ENCODE peak calls at places on chromosome 20, in ten cellular contexts. N is choroid plexus epithelial cell, S is smooth muscle cell of the brain vasculature, A is left lung, B is cerebellar cortex, R is HTR-8/SVneo, Y is GM03348, V is astrocyte of the spinal cord, H is pancreas, F is NCI-H460. G is an unnamed sample.

GRCh38 chr20:45911486-45912343 is at the start of gene PLTP:
- DNase-seq in F (peak), B (peak), H (peak), N (peak), V (peak), S (no peak), A (peak), R (no peak), Y (peak), G (peak)

GRCh38 chr20:56501116-56501515 is 23.4 kb upstream of the FAM209A start:
- DNase-seq in S (no peak), R (no peak), V (no peak), F (no peak), Y (no peak), N (no peak), H (no peak), A (no peak), B (no peak), G (no peak)

GRCh38 chr20:1345030-1345755 is 16.3 kb upstream of the SDCBP2 start:
- DNase-seq in A (no peak), R (no peak), H (no peak), N (no peak), S (no peak), V (no peak), B (no peak), Y (no peak), F (no peak), G (no peak)

GRCh38 chr20:50379049-50379990 is 130.9 kb upstream of the PTPN1 start:
- DNase-seq in F (peak), S (no peak), B (peak), R (peak), Y (peak), N (peak), A (peak), V (no peak), H (peak), G (peak)

GRCh38 chr20:31923388-31924271 is 28.2 kb downstream of the PDRG1 start:
- DNase-seq in A (no peak), H (no peak), R (peak), N (no peak), V (no peak), B (no peak), Y (no peak), S (no peak), F (no peak), G (no peak)

GRCh38 chr20:17327185-17327780 is 100.4 kb downstream of the PCSK2 start:
- DNase-seq in A (no peak), Y (no peak), N (no peak), S (no peak), V (no peak), R (no peak), F (no peak), H (no peak), B (peak), G (no peak)

GRCh38 chr20:40956503-40956902 is 72.1 kb upstream of the TOP1 start:
- DNase-seq in A (no peak), H (no peak), Y (no peak), B (no peak), S (no peak), N (no peak), V (no peak), R (no peak), F (no peak), G (no peak)

GRCh38 chr20:64240243-64241015 is 15.1 kb upstream of the PCMTD2 start:
- DNase-seq in Y (no peak), S (no peak), F (no peak), B (no peak), R (no peak), N (no peak), A (no peak), H (no peak), V (no peak), G (no peak)

GRCh38 chr20:13741879-13742278 is 42.8 kb downstream of the ESF1 start:
- DNase-seq in H (no peak), Y (no peak), B (no peak), F (no peak), R (no peak), N (no peak), S (no peak), A (no peak), V (no peak), G (no peak)

GRCh38 chr20:60598528-60598927 is 640.3 kb downstream of the CDH26 start:
- DNase-seq in V (no peak), N (no peak), S (no peak), B (no peak), H (no peak), A (no peak), R (no peak), Y (no peak), F (no peak), G (no peak)

GRCh38 chr20:62737971-62738881 is 29.6 kb downstream of the NTSR1 start:
- DNase-seq in V (no peak), R (no peak), N (no peak), B (no peak), S (no peak), H (no peak), Y (no peak), A (peak), F (no peak), G (no peak)

GRCh38 chr20:10530883-10531282 is 95.8 kb downstream of the SLX4IP start:
- DNase-seq in V (no peak), B (no peak), A (no peak), R (no peak), Y (no peak), N (no peak), F (no peak), H (no peak), S (no peak), G (no peak)

GRCh38 chr20:42959996-42960395 is 229.7 kb downstream of the PTPRT start:
- DNase-seq in F (no peak), R (no peak), N (no peak), B (no peak), A (no peak), V (no peak), Y (no peak), H (no peak), S (no peak), G (no peak)

GRCh38 chr20:10741060-10741459 is 67.3 kb upstream of the JAG1 start:
- DNase-seq in Y (no peak), S (no peak), H (no peak), R (no peak), N (peak), B (no peak), F (no peak), V (no peak), A (no peak), G (peak)

GRCh38 chr20:59324441-59324840 is 24.0 kb downstream of the EDN3 start:
- DNase-seq in B (no peak), F (no peak), A (no peak), H (no peak), R (no peak), Y (no peak), N (no peak), S (no peak), V (no peak), G (no peak)

GRCh38 chr20:60913298-60913697 is 338.8 kb upstream of the CDH4 start:
- DNase-seq in F (no peak), B (no peak), V (no peak), H (no peak), R (no peak), S (no peak), A (no peak), N (no peak), Y (no peak), G (no peak)

GRCh38 chr20:5008743-5009142 is 7.4 kb upstream of the SLC23A2 start:
- DNase-seq in S (no peak), V (no peak), Y (no peak), H (no peak), A (peak), F (no peak), B (no peak), N (no peak), R (no peak), G (peak)

GRCh38 chr20:3102575-3103368 is 18.2 kb upstream of the AVP start:
- DNase-seq in H (no peak), F (no peak), B (no peak), N (no peak), S (no peak), V (no peak), Y (no peak), R (no peak), A (no peak), G (no peak)

GRCh38 chr20:38870733-38871559 is 55.3 kb upstream of the FAM83D start:
- DNase-seq in F (no peak), S (no peak), R (no peak), A (peak), N (no peak), H (no peak), B (no peak), Y (peak), V (no peak), G (peak)

GRCh38 chr20:1912056-1912455 is 16.8 kb downstream of the SIRPA start:
- DNase-seq in S (no peak), N (no peak), H (no peak), R (no peak), F (no peak), A (no peak), Y (no peak), B (peak), V (no peak), G (no peak)

GRCh38 chr20:20012517-20012916 is 4.6 kb upstream of the NAA20 start:
- DNase-seq in Y (no peak), H (no peak), V (no peak), S (no peak), N (no peak), F (no peak), B (no peak), R (no peak), A (no peak), G (no peak)

GRCh38 chr20:63346131-63347080 is 14.7 kb downstream of the CHRNA4 start:
- DNase-seq in V (no peak), Y (no peak), A (no peak), S (no peak), R (no peak), H (no peak), N (no peak), B (no peak), F (no peak), G (no peak)

GRCh38 chr20:60857708-60858107 is 394.4 kb upstream of the CDH4 start:
- DNase-seq in N (peak), R (no peak), F (no peak), V (peak), A (no peak), B (no peak), Y (peak), S (no peak), H (no peak), G (peak)

GRCh38 chr20:17345321-17345720 is 118.5 kb downstream of the PCSK2 start:
- DNase-seq in H (no peak), B (no peak), Y (no peak), A (no peak), F (peak), R (no peak), S (no peak), V (no peak), N (no peak), G (no peak)

GRCh38 chr20:63810730-63811490 is 20.2 kb downstream of the ZBTB46 start:
- DNase-seq in A (no peak), N (peak), V (no peak), F (no peak), B (peak), S (no peak), R (no peak), Y (peak), H (no peak), G (no peak)

GRCh38 chr20:5085380-5085779 is 34.4 kb downstream of the PCNA start:
- DNase-seq in B (no peak), S (no peak), H (no peak), N (no peak), Y (no peak), A (peak), F (no peak), V (no peak), R (no peak), G (no peak)

GRCh38 chr20:47989957-47990356 is 204.7 kb upstream of the SULF2 start:
- DNase-seq in S (no peak), R (no peak), N (no peak), Y (no peak), A (no peak), V (no peak), B (no peak), F (no peak), H (no peak), G (no peak)

GRCh38 chr20:45463113-45463512 is 6.4 kb upstream of the WFDC2 start:
- DNase-seq in S (no peak), B (no peak), F (no peak), Y (no peak), N (no peak), V (no peak), R (no peak), H (no peak), A (no peak), G (no peak)

GRCh38 chr20:22684072-22684762 is 99.8 kb upstream of the FOXA2 start:
- DNase-seq in B (peak), R (peak), Y (peak), V (peak), N (peak), S (peak), H (peak), F (peak), A (no peak), G (peak)

GRCh38 chr20:6715350-6716063 is 52.0 kb upstream of the BMP2 start:
- DNase-seq in B (no peak), V (no peak), A (no peak), H (no peak), F (no peak), N (no peak), S (no peak), R (no peak), Y (no peak), G (no peak)

GRCh38 chr20:25459916-25460590 is 52.6 kb downstream of the GINS1 start:
- DNase-seq in F (no peak), S (no peak), B (no peak), N (no peak), V (no peak), A (peak), H (no peak), R (no peak), Y (no peak), G (no peak)

GRCh38 chr20:52869698-52870288 is 102.4 kb upstream of the TSHZ2 start:
- DNase-seq in A (no peak), N (no peak), Y (no peak), S (no peak), B (no peak), V (no peak), F (no peak), H (no peak), R (no peak), G (no peak)

GRCh38 chr20:53202781-53203180 is 230.6 kb downstream of the TSHZ2 start:
- DNase-seq in S (no peak), N (no peak), Y (peak), B (no peak), A (no peak), R (no peak), V (no peak), F (no peak), H (no peak), G (no peak)

GRCh38 chr20:58102744-58103516 is 125.5 kb downstream of the ANKRD60 start:
- DNase-seq in F (no peak), V (peak), R (peak), S (no peak), H (no peak), N (no peak), A (no peak), B (no peak), Y (no peak), G (no peak)

GRCh38 chr20:64050261-64051032 is 1.0 kb upstream of the SOX18 start:
- DNase-seq in R (no peak), H (no peak), A (no peak), Y (no peak), V (no peak), N (no peak), S (no peak), B (no peak), F (no peak), G (no peak)

GRCh38 chr20:37749185-37749584 is 55.4 kb downstream of the CTNNBL1 start:
- DNase-seq in S (no peak), R (no peak), N (no peak), F (no peak), H (no peak), B (no peak), A (no peak), Y (no peak), V (no peak), G (no peak)

GRCh38 chr20:56171087-56172012 is 77.2 kb upstream of the MC3R start:
- DNase-seq in V (no peak), Y (no peak), R (peak), A (no peak), H (no peak), S (no peak), B (peak), F (peak), N (peak), G (no peak)

GRCh38 chr20:21125072-21125848 is 622 bp upstream of the KIZ start:
- DNase-seq in B (peak), H (peak), S (peak), V (no peak), N (peak), R (peak), F (peak), A (no peak), Y (peak), G (peak)